ENCODE peak calls at places on chromosomes 5 and 9, in four cellular contexts. X, A, U and B are unnamed samples.
A peak's percentile ranks its signal among the peaks of the same experiment; 100 is the strongest.

GRCh38 chr5:75510836-75511434 is 494 bp downstream of the CERT1 start:
- DNase-seq in X (peak; percentile 16), A (peak; percentile 32), U (peak; percentile 28), B (peak; percentile 13)

GRCh38 chr5:15694694-15695093 is 194.7 kb downstream of the FBXL7 start:
- DNase-seq in X (no peak), A (no peak), U (peak; percentile 66), B (peak; percentile 38)

GRCh38 chr9:78278177-78278777 is 18.6 kb upstream of the PSAT1 start:
- DNase-seq in X (no peak), A (no peak), U (peak; percentile 75), B (peak; percentile 92)

GRCh38 chr5:74386571-74387334 is 253.8 kb downstream of the ENC1 start:
- DNase-seq in X (peak; percentile 9), A (no peak), U (peak; percentile 52), B (peak; percentile 19)

GRCh38 chr5:150419630-150420270 is 7.0 kb upstream of the CD74 start:
- DNase-seq in X (no peak), A (no peak), U (no peak), B (no peak)

GRCh38 chr5:33925278-33925677 is 10.9 kb upstream of the RXFP3 start:
- DNase-seq in X (no peak), A (no peak), U (no peak), B (no peak)

GRCh38 chr9:35981704-35982103 is 23.8 kb upstream of the OR2S2 start:
- DNase-seq in X (no peak), A (no peak), U (no peak), B (no peak)

GRCh38 chr5:57834829-57835554 is 352.4 kb upstream of the ACTBL2 start:
- DNase-seq in X (no peak), A (peak; percentile 35), U (peak; percentile 80), B (peak; percentile 33)

GRCh38 chr5:181221792-181222629 is 1.1 kb upstream of the TRIM41 start:
- DNase-seq in X (peak; percentile 97), A (peak; percentile 96), U (peak; percentile 95), B (peak; percentile 97)

GRCh38 chr9:135228345-135228982 is 141.0 kb downstream of the OLFM1 start:
- DNase-seq in X (no peak), A (no peak), U (no peak), B (no peak)

GRCh38 chr5:181163487-181164075 is 16.2 kb downstream of the OR2V2 start:
- DNase-seq in X (no peak), A (no peak), U (no peak), B (no peak)

GRCh38 chr5:178330791-178331404 is 98.3 kb upstream of the PHYKPL start:
- DNase-seq in X (no peak), A (peak; percentile 11), U (no peak), B (no peak)

GRCh38 chr9:94985649-94986048 is 259.1 kb downstream of the AOPEP start:
- DNase-seq in X (no peak), A (no peak), U (no peak), B (no peak)

GRCh38 chr5:64505769-64506566 is at the start of gene RGS7BP:
- DNase-seq in X (no peak), A (peak; percentile 26), U (peak; percentile 53), B (peak; percentile 4)

GRCh38 chr5:54996476-54996875 is 11.1 kb upstream of the ESM1 start:
- DNase-seq in X (no peak), A (no peak), U (peak; percentile 79), B (peak; percentile 66)

GRCh38 chr9:113875917-113876805 is at the start of gene ZNF618:
- DNase-seq in X (peak; percentile 10), A (no peak), U (no peak), B (no peak)

GRCh38 chr5:136619556-136619955 is 254.2 kb upstream of the TRPC7 start:
- DNase-seq in X (no peak), A (no peak), U (peak; percentile 13), B (no peak)

GRCh38 chr5:53322257-53322656 is 158.2 kb upstream of the FST start:
- DNase-seq in X (no peak), A (no peak), U (peak; percentile 48), B (no peak)

GRCh38 chr5:65020492-65020891 is 251.8 kb downstream of the CWC27 start:
- DNase-seq in X (no peak), A (no peak), U (peak; percentile 31), B (peak; percentile 43)

GRCh38 chr5:92337772-92338234 is 954.7 kb upstream of the ARRDC3 start:
- DNase-seq in X (no peak), A (no peak), U (peak; percentile 73), B (peak; percentile 80)

GRCh38 chr9:114156658-114157421 is 1.5 kb downstream of the COL27A1 start:
- DNase-seq in X (no peak), A (peak; percentile 38), U (peak; percentile 78), B (peak; percentile 80)

GRCh38 chr9:130682490-130683121 is 11.0 kb upstream of the EXOSC2 start:
- DNase-seq in X (peak; percentile 83), A (peak; percentile 74), U (peak; percentile 72), B (peak; percentile 70)

GRCh38 chr5:157961828-157962390 is 103.0 kb upstream of the CLINT1 start:
- DNase-seq in X (no peak), A (no peak), U (no peak), B (no peak)

GRCh38 chr9:13716620-13717019 is 437.1 kb upstream of the MPDZ start:
- DNase-seq in X (no peak), A (no peak), U (no peak), B (no peak)

GRCh38 chr5:85512896-85513295 is 1104.8 kb upstream of the COX7C start:
- DNase-seq in X (no peak), A (no peak), U (no peak), B (no peak)

GRCh38 chr5:81081461-81081835 is 121.3 kb downstream of the RASGRF2 start:
- DNase-seq in X (no peak), A (no peak), U (no peak), B (peak; percentile 1)

GRCh38 chr9:89701221-89701798 is 96.5 kb downstream of the GADD45G start:
- DNase-seq in X (no peak), A (no peak), U (no peak), B (no peak)

GRCh38 chr9:135926402-135927194 is 19.3 kb upstream of the CAMSAP1 start:
- DNase-seq in X (peak; percentile 91), A (no peak), U (peak; percentile 68), B (peak; percentile 82)

GRCh38 chr5:2754621-2755370 is 3.3 kb upstream of the IRX2 start:
- DNase-seq in X (no peak), A (peak; percentile 6), U (no peak), B (no peak)

GRCh38 chr5:172827843-172828242 is 6.2 kb upstream of the ERGIC1 start:
- DNase-seq in X (no peak), A (no peak), U (no peak), B (no peak)

GRCh38 chr5:59296317-59297264 is 596.9 kb downstream of the PDE4D start:
- DNase-seq in X (no peak), A (no peak), U (peak; percentile 66), B (peak; percentile 59)

GRCh38 chr5:168219515-168220410 is 71.7 kb upstream of the WWC1 start:
- DNase-seq in X (peak; percentile 43), A (peak; percentile 71), U (peak; percentile 82), B (peak; percentile 81)

GRCh38 chr9:127580879-127581278 is 31.2 kb upstream of the STXBP1 start:
- DNase-seq in X (no peak), A (no peak), U (no peak), B (no peak)

GRCh38 chr9:127578952-127579853 is 32.9 kb upstream of the STXBP1 start:
- DNase-seq in X (peak; percentile 98), A (peak; percentile 92), U (peak; percentile 90), B (peak; percentile 97)

GRCh38 chr9:127575875-127576778 is 36.0 kb upstream of the STXBP1 start:
- DNase-seq in X (no peak), A (no peak), U (no peak), B (no peak)

GRCh38 chr9:127580371-127580770 is 31.7 kb upstream of the STXBP1 start:
- DNase-seq in X (no peak), A (no peak), U (no peak), B (no peak)

DNA sequence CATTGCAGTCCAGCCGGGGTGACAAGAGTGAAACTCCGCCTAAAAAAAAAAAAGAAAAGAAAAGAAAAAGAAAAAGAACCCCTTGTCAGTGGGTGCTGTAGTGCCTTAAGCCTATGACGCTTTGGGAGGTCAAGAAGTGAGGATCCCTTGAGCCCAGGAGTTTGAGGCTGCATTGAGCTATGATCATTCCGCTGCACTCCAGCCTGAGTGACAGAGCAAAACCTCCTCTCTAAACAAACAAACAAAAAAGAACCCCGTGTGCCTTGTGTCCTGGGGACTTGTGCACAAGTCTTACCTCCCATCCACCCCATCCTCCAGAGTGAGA is 33.5 kb upstream of the STXBP1 start:
- DNase-seq in X (no peak), A (no peak), U (no peak), B (no peak)
- H3K4me3 ChIP-seq in X (peak overlapping the region; percentile 57), A (no peak overlapping the region), U (peak overlapping the region; percentile 32), B (peak overlapping the region; percentile 29)

DNA sequence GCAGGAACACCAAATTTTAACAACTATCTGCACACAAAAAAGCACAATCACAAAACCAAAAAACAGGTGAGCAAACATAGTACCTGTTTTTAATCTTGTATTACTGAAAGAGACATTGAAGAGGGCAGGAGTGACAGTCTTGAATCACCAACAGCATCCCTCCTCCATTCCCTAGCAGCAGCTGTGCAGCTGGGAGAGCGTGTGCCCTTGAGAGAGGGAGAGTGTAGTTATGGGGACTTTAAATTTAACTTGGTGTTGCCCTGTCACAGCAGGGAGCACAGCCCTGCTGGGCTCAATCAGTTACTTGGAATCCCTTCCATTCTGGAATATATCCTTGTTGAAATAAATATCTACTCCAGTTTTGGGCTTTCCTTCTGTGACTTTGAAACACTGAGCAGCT is 1938.7 kb upstream of the NUDT12 start:
- DNase-seq in X (no peak), A (no peak), U (no peak), B (no peak)
- H3K4me3 ChIP-seq in X (no peak overlapping the region), A (no peak overlapping the region), U (no peak overlapping the region), B (no peak overlapping the region)

DNA sequence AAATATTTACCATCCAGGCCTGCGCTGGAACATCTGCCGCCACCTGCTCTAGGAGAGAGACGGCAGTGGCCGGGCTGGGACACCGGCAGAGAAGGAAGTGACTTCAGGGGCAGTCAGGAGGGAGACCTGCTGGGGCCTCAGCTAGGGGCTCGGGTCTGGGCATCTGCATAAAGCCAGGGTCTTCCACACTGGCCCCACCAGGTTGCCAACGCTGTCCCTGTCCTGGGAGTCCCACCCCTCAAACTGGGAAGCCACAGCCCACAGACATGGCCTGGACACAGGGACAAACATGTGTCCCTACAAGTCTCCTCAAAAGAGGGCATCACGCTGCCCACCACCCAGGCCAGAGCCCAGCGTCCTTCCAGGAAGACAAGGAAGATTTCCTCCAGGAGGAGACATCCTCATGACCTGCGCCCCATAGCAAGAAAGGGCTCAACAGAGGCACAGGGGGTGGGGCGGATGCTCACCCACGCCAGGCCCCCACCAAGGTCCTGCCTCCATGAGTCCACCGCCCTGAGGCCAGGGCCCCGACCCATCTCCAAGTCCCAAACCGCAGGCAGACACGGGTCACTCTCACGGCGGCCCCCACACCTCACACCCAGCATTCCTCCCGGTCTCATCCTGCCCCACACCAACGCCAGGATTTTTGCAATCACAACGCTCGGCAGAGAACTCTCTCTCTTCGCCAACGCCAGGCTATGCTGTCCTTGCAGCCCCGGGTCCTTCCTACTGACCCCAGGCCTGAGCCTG is 9.0 kb downstream of the VAV2 start:
- DNase-seq in X (no peak), A (no peak), U (no peak), B (no peak)
- H3K4me3 ChIP-seq in X (no peak overlapping the region), A (no peak overlapping the region), U (no peak overlapping the region), B (no peak overlapping the region)

DNA sequence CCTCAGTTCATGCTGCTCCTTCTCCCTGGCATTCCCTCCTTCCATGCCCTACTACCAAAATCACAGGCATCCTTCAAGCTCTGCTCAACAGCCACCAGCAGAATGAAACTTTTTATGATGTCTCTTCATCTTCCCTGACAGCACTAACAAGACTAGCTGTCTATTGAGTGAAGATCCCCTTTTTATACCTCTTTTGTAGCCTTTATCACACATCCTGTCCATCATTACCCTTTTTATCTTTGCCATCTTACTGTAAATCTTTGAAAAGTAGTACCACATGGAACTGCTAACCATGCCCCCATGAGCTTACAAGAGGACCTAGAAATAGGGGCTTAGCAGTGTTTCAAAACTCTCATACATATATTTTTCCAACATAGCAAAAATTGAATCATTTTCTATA is 10.8 kb upstream of the ADRB2 start:
- DNase-seq in X (no peak), A (no peak), U (no peak), B (no peak)
- H3K4me3 ChIP-seq in X (no peak overlapping the region), A (no peak overlapping the region), U (no peak overlapping the region), B (no peak overlapping the region)